ENCODE peak calls at places on chromosomes 11 and 22, in nine cellular contexts. B, Y, U, X, O, C, Q, V and D are unnamed samples.

GRCh38 chr11:43833657-43834073 is 47.0 kb upstream of the ALKBH3 start:
- DNase-seq in B (no peak), Y (no peak), U (peak; percentile 90), X (no peak), O (no peak), C (no peak), Q (peak; percentile 34), V (no peak), D (no peak)

GRCh38 chr22:27625769-27626674 is 175.5 kb downstream of the MN1 start:
- DNase-seq in B (no peak), Y (no peak), U (no peak), X (no peak), O (no peak), C (no peak), Q (no peak), V (no peak), D (no peak)

GRCh38 chr22:27032121-27032761 is 374.9 kb downstream of the MIAT start:
- DNase-seq in B (no peak), Y (no peak), U (no peak), X (peak; percentile 20), O (peak; percentile 36), C (peak; percentile 71), Q (no peak), V (peak; percentile 81), D (no peak)

GRCh38 chr11:84671325-84672019 is 955.7 kb downstream of the DLG2 start:
- DNase-seq in B (no peak), Y (no peak), U (no peak), X (no peak), O (no peak), C (no peak), Q (no peak), V (no peak), D (no peak)

GRCh38 chr11:16605440-16605970 is 132.9 kb upstream of the C11orf58 start:
- DNase-seq in B (peak; percentile 67), Y (no peak), U (peak; percentile 44), X (peak; percentile 39), O (no peak), C (no peak), Q (peak; percentile 25), V (no peak), D (peak; percentile 16)

GRCh38 chr11:82043316-82043715 is 690.3 kb downstream of the FAM181B start:
- DNase-seq in B (no peak), Y (no peak), U (no peak), X (no peak), O (no peak), C (no peak), Q (no peak), V (no peak), D (no peak)

GRCh38 chr11:68816917-68817419 is 24.7 kb downstream of the CPT1A start:
- DNase-seq in B (no peak), Y (no peak), U (no peak), X (no peak), O (no peak), C (no peak), Q (no peak), V (no peak), D (no peak)

GRCh38 chr22:28909375-28909774 is 26.0 kb downstream of the ZNRF3 start:
- DNase-seq in B (no peak), Y (no peak), U (peak; percentile 58), X (no peak), O (no peak), C (no peak), Q (no peak), V (no peak), D (no peak)

GRCh38 chr11:35994421-35994820 is 50.6 kb downstream of the LDLRAD3 start:
- DNase-seq in B (no peak), Y (no peak), U (no peak), X (no peak), O (no peak), C (no peak), Q (no peak), V (no peak), D (no peak)

DNA sequence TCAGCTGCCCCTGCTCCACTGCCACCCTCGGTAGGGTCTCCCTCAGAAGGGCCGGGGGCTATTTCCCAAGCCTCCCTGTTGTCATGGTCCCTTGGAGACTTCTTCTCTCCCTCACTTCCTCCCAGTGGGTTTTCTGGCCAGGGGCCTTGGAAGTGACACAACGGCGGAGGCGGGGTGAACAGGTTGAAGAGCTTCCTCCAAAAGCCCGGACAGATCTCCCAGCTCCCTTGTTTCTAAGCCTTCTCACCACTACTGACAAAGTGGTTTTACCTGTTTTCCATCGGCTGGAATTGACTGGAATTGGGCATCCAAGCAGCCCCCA is 14.5 kb downstream of the MYH9 start:
- DNase-seq in B (no peak), Y (no peak), U (peak; percentile 9), X (no peak), O (peak; percentile 87), C (no peak), Q (no peak), V (no peak), D (peak; percentile 34)
- H3K4me1 ChIP-seq in B (peaks cover 30% of the 10 kb centered on the region), Y (peaks cover 82% of the 10 kb centered on the region), U (peaks cover 57% of the 10 kb centered on the region), X (peaks cover 98% of the 10 kb centered on the region), O (peaks cover 64% of the 10 kb centered on the region), C (peaks cover 100% of the 10 kb centered on the region), Q (peaks cover 100% of the 10 kb centered on the region), V (peaks cover 24% of the 10 kb centered on the region), D (peaks cover 88% of the 10 kb centered on the region)

GRCh38 chr11:80240245-80240644 is 799.4 kb upstream of the TENM4 start:
- DNase-seq in B (no peak), Y (no peak), U (no peak), X (no peak), O (no peak), C (no peak), Q (no peak), V (no peak), D (no peak)

GRCh38 chr11:80241766-80242165 is 800.9 kb upstream of the TENM4 start:
- DNase-seq in B (no peak), Y (no peak), U (peak; percentile 4), X (no peak), O (no peak), C (no peak), Q (no peak), V (no peak), D (no peak)

GRCh38 chr11:80239217-80239616 is 798.4 kb upstream of the TENM4 start:
- DNase-seq in B (no peak), Y (no peak), U (no peak), X (no peak), O (no peak), C (no peak), Q (no peak), V (no peak), D (no peak)
- H3K27ac ChIP-seq in B (no peak overlapping the region), Y (no peak overlapping the region), U (no peak overlapping the region), X (no peak overlapping the region), O (no peak overlapping the region), C (no peak overlapping the region), Q (no peak overlapping the region), V (no peak overlapping the region), D (no peak overlapping the region)

GRCh38 chr22:37661160-37661924 is 2.8 kb downstream of the PDXP start:
- DNase-seq in B (no peak), Y (no peak), U (peak; percentile 82), X (peak; percentile 52), O (no peak), C (no peak), Q (no peak), V (no peak), D (no peak)
- TF ChIP-seq POLR2A in B (no peak), Y (no peak), U (no peak), X (no peak), O (no peak), C (no peak), Q (no peak), V (no peak), D (no peak)

DNA sequence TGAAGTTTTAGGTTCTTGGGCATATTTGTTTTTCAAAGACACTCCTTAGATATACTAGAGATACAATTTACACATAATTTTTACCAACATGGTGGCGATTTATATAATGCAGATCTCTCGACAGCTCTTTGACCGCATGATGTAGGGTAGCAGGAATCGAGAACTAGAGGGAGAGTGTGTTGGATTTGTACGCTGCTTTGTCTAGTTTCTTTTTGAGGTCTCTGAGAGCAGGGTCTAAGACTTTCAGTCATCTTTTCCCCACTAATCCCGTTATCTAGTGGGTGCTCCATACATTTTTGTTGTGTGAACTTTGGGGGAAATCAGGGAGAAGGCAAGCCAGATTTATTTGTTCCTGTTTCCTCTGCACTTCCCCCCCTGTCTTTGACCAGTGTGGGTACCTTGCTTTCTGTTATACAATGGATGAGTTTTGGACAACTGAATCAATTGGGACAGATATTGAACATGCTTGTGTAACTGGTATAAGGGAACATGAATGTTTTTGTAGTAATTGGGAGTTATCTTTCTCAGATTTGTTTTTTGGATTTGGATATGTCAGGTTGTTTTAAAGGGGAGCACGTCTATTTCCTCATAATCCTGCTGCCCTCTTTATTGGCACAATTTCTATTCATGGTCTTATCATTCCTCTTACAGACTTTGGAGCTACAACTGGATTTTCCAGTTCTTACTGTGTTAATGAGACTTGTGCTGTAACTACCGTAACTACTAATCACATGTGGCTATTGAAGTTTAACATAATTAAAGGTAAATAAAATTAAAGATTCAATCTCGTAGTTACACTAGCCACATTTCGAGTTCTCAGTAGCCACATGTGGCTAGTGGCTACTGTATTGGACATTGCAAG is 1.7 kb downstream of the FDX1 start:
- DNase-seq in B (no peak), Y (no peak), U (peak; percentile 31), X (no peak), O (no peak), C (no peak), Q (no peak), V (no peak), D (no peak)
- H3K4me1 ChIP-seq in B (no peaks in the 10 kb centered on the region), Y (peaks cover 42% of the 10 kb centered on the region), U (peaks cover 9% of the 10 kb centered on the region), X (peaks cover 15% of the 10 kb centered on the region), O (no peaks in the 10 kb centered on the region), C (peaks cover 26% of the 10 kb centered on the region), Q (peaks cover 63% of the 10 kb centered on the region), V (peaks cover 4% of the 10 kb centered on the region), D (peaks cover 3% of the 10 kb centered on the region)

GRCh38 chr11:121810291-121810690 is 305.7 kb downstream of the BLID start:
- DNase-seq in B (no peak), Y (no peak), U (peak; percentile 88), X (no peak), O (no peak), C (no peak), Q (no peak), V (no peak), D (no peak)
- H3K27ac ChIP-seq in B (peak overlapping the region; percentile 14), Y (no peak overlapping the region), U (peak overlapping the region; percentile 81), X (no peak overlapping the region), O (no peak overlapping the region), C (peak overlapping the region; percentile 67), Q (no peak overlapping the region), V (no peak overlapping the region), D (no peak overlapping the region)

DNA sequence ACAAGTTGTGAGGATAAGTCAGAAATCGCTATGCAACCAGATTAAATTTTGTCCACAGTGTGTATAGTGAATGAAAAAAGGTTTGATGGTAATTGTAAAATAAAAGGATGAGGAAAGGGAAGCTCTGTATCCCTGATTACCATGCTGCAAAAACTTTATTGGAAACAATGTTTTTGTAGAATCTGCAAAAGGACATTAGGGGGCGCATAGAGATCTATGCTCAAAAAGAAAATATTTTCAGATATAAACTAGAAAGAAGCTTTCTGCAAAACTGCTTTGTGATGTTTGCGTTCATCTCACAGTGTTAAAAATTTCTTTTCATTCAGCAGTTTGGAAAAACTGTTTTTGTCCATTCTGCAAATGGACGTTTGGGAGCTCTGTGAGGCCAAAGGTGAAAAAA is 390.5 kb downstream of the OR4C45 start:
- DNase-seq in B (no peak), Y (no peak), U (no peak), X (no peak), O (no peak), C (no peak), Q (no peak), V (no peak), D (no peak)
- TF ChIP-seq POLR2A in B (no peak), Y (no peak), U (no peak), X (no peak), O (no peak), C (no peak), Q (no peak), V (no peak), D (no peak)